ENCODE peak calls at places on chromosomes 12 and 14, in five cellular contexts. One of them, this sample, is unnamed.

GRCh38 chr12:20370001-20370381 is 1.7 kb downstream of the PDE3A start:
- DNase-seq in choroid plexus epithelial cell: peak
- DNase-seq in fibroblast of lung: peak
- DNase-seq in H54: no peak
- DNase-seq in mucosa of descending colon: no peak
- DNase-seq in this sample: peak

GRCh38 chr14:98819132-98819866 is 452.7 kb downstream of the BCL11B start:
- DNase-seq in mucosa of descending colon: no peak
- DNase-seq in H54: no peak
- DNase-seq in choroid plexus epithelial cell: no peak
- DNase-seq in fibroblast of lung: no peak
- DNase-seq in this sample: no peak

GRCh38 chr14:67186789-67187188 is 2.5 kb upstream of the GARIN2 start:
- DNase-seq in H54: no peak
- DNase-seq in choroid plexus epithelial cell: peak
- DNase-seq in fibroblast of lung: no peak
- DNase-seq in mucosa of descending colon: no peak
- DNase-seq in this sample: no peak

GRCh38 chr14:92728781-92729364 is 19.6 kb downstream of the LGMN start:
- DNase-seq in mucosa of descending colon: no peak
- DNase-seq in fibroblast of lung: peak
- DNase-seq in H54: peak
- DNase-seq in choroid plexus epithelial cell: peak
- DNase-seq in this sample: no peak

GRCh38 chr12:115941362-115941761 is 336.1 kb downstream of the MED13L start:
- DNase-seq in fibroblast of lung: peak
- DNase-seq in choroid plexus epithelial cell: peak
- DNase-seq in mucosa of descending colon: no peak
- DNase-seq in H54: no peak
- DNase-seq in this sample: no peak

GRCh38 chr12:4301932-4302501 is 19.0 kb upstream of the TIGAR start:
- DNase-seq in choroid plexus epithelial cell: no peak
- DNase-seq in mucosa of descending colon: no peak
- DNase-seq in fibroblast of lung: no peak
- DNase-seq in H54: no peak
- DNase-seq in this sample: no peak

GRCh38 chr14:90649096-90649495 is 167.1 kb downstream of the TTC7B start:
- DNase-seq in mucosa of descending colon: no peak
- DNase-seq in fibroblast of lung: peak
- DNase-seq in H54: no peak
- DNase-seq in choroid plexus epithelial cell: peak
- DNase-seq in this sample: peak

GRCh38 chr14:24172261-24172860 is 481 bp downstream of the REC8 start:
- DNase-seq in mucosa of descending colon: no peak
- DNase-seq in H54: no peak
- DNase-seq in choroid plexus epithelial cell: no peak
- DNase-seq in fibroblast of lung: no peak
- DNase-seq in this sample: peak

GRCh38 chr12:98296462-98297079 is 218.8 kb upstream of the TMPO start:
- DNase-seq in fibroblast of lung: peak
- DNase-seq in mucosa of descending colon: no peak
- DNase-seq in choroid plexus epithelial cell: no peak
- DNase-seq in H54: no peak
- DNase-seq in this sample: peak

GRCh38 chr14:103408491-103409155 is 23.4 kb downstream of the MARK3 start:
- DNase-seq in H54: no peak
- DNase-seq in fibroblast of lung: peak
- DNase-seq in choroid plexus epithelial cell: peak
- DNase-seq in mucosa of descending colon: no peak
- DNase-seq in this sample: peak

GRCh38 chr12:77133566-77133965 is 68.2 kb upstream of the E2F7 start:
- DNase-seq in choroid plexus epithelial cell: peak
- DNase-seq in fibroblast of lung: peak
- DNase-seq in mucosa of descending colon: peak
- DNase-seq in H54: no peak
- DNase-seq in this sample: peak